ENCODE peak calls at places on chromosome 17, in four cellular contexts. One of them, this sample, is unnamed.

GRCh38 chr17:62755139-62755851 is 52.8 kb downstream of the MARCHF10 start:
- DNase-seq in Peyer's patch: no peak
- DNase-seq in cardiac fibroblast: peak
- DNase-seq in stimulated activated CD4-positive, alpha-beta T cell treated with anti-CD3 and anti-CD28 coated beads, Interleukin-15, amount 100 ng/mL, for 1 hour: no peak
- DNase-seq in this sample: no peak

GRCh38 chr17:17682737-17683675 is 1.7 kb downstream of the RAI1 start:
- DNase-seq in stimulated activated CD4-positive, alpha-beta T cell treated with anti-CD3 and anti-CD28 coated beads, Interleukin-15, amount 100 ng/mL, for 1 hour: peak
- DNase-seq in Peyer's patch: peak
- DNase-seq in cardiac fibroblast: peak
- DNase-seq in this sample: peak

GRCh38 chr17:15169676-15170075 is 95.5 kb downstream of the PMP22 start:
- DNase-seq in Peyer's patch: no peak
- DNase-seq in stimulated activated CD4-positive, alpha-beta T cell treated with anti-CD3 and anti-CD28 coated beads, Interleukin-15, amount 100 ng/mL, for 1 hour: no peak
- DNase-seq in cardiac fibroblast: peak
- DNase-seq in this sample: no peak

GRCh38 chr17:34850023-34850422 is 111.2 kb downstream of the CCT6B start:
- DNase-seq in Peyer's patch: no peak
- DNase-seq in cardiac fibroblast: no peak
- DNase-seq in stimulated activated CD4-positive, alpha-beta T cell treated with anti-CD3 and anti-CD28 coated beads, Interleukin-15, amount 100 ng/mL, for 1 hour: no peak
- DNase-seq in this sample: no peak

GRCh38 chr17:74210191-74211140 is 2.9 kb upstream of the TTYH2 start:
- DNase-seq in stimulated activated CD4-positive, alpha-beta T cell treated with anti-CD3 and anti-CD28 coated beads, Interleukin-15, amount 100 ng/mL, for 1 hour: peak
- DNase-seq in Peyer's patch: peak
- DNase-seq in cardiac fibroblast: peak
- DNase-seq in this sample: peak

GRCh38 chr17:2202302-2202995 is 101.1 kb downstream of the SMG6 start:
- DNase-seq in cardiac fibroblast: no peak
- DNase-seq in Peyer's patch: no peak
- DNase-seq in stimulated activated CD4-positive, alpha-beta T cell treated with anti-CD3 and anti-CD28 coated beads, Interleukin-15, amount 100 ng/mL, for 1 hour: no peak
- DNase-seq in this sample: peak

GRCh38 chr17:39240631-39241030 is 14.9 kb upstream of the STAC2 start:
- DNase-seq in cardiac fibroblast: no peak
- DNase-seq in Peyer's patch: no peak
- DNase-seq in stimulated activated CD4-positive, alpha-beta T cell treated with anti-CD3 and anti-CD28 coated beads, Interleukin-15, amount 100 ng/mL, for 1 hour: no peak
- DNase-seq in this sample: no peak

GRCh38 chr17:76478730-76479514 is 11.5 kb downstream of the AANAT start:
- DNase-seq in cardiac fibroblast: no peak
- DNase-seq in Peyer's patch: no peak
- DNase-seq in stimulated activated CD4-positive, alpha-beta T cell treated with anti-CD3 and anti-CD28 coated beads, Interleukin-15, amount 100 ng/mL, for 1 hour: no peak
- DNase-seq in this sample: no peak

GRCh38 chr17:55421179-55421934 is at the start of gene MMD:
- DNase-seq in cardiac fibroblast: no peak
- DNase-seq in Peyer's patch: peak
- DNase-seq in stimulated activated CD4-positive, alpha-beta T cell treated with anti-CD3 and anti-CD28 coated beads, Interleukin-15, amount 100 ng/mL, for 1 hour: peak
- DNase-seq in this sample: peak

GRCh38 chr17:970388-970768 is 9.2 kb downstream of the NXN start:
- DNase-seq in Peyer's patch: no peak
- DNase-seq in cardiac fibroblast: no peak
- DNase-seq in stimulated activated CD4-positive, alpha-beta T cell treated with anti-CD3 and anti-CD28 coated beads, Interleukin-15, amount 100 ng/mL, for 1 hour: no peak
- DNase-seq in this sample: no peak

GRCh38 chr17:60586288-60586974 is 13.6 kb upstream of the PPM1D start:
- DNase-seq in stimulated activated CD4-positive, alpha-beta T cell treated with anti-CD3 and anti-CD28 coated beads, Interleukin-15, amount 100 ng/mL, for 1 hour: no peak
- DNase-seq in Peyer's patch: no peak
- DNase-seq in cardiac fibroblast: peak
- DNase-seq in this sample: peak

GRCh38 chr17:11980813-11981212 is 16.5 kb downstream of the ZNF18 start:
- DNase-seq in cardiac fibroblast: peak
- DNase-seq in Peyer's patch: no peak
- DNase-seq in stimulated activated CD4-positive, alpha-beta T cell treated with anti-CD3 and anti-CD28 coated beads, Interleukin-15, amount 100 ng/mL, for 1 hour: no peak
- DNase-seq in this sample: no peak

GRCh38 chr17:79627766-79628690 is 17.2 kb upstream of the RBFOX3 start:
- DNase-seq in Peyer's patch: peak
- DNase-seq in stimulated activated CD4-positive, alpha-beta T cell treated with anti-CD3 and anti-CD28 coated beads, Interleukin-15, amount 100 ng/mL, for 1 hour: no peak
- DNase-seq in cardiac fibroblast: no peak
- DNase-seq in this sample: peak

GRCh38 chr17:1643293-1643998 is 2.1 kb downstream of the SCARF1 start:
- DNase-seq in Peyer's patch: peak
- DNase-seq in cardiac fibroblast: no peak
- DNase-seq in stimulated activated CD4-positive, alpha-beta T cell treated with anti-CD3 and anti-CD28 coated beads, Interleukin-15, amount 100 ng/mL, for 1 hour: no peak
- DNase-seq in this sample: peak

GRCh38 chr17:3859895-3860294 is 13.8 kb upstream of the NCBP3 start:
- DNase-seq in stimulated activated CD4-positive, alpha-beta T cell treated with anti-CD3 and anti-CD28 coated beads, Interleukin-15, amount 100 ng/mL, for 1 hour: no peak
- DNase-seq in Peyer's patch: no peak
- DNase-seq in cardiac fibroblast: no peak
- DNase-seq in this sample: no peak

GRCh38 chr17:49214665-49215360 is 4.3 kb downstream of the ABI3 start:
- DNase-seq in stimulated activated CD4-positive, alpha-beta T cell treated with anti-CD3 and anti-CD28 coated beads, Interleukin-15, amount 100 ng/mL, for 1 hour: no peak
- DNase-seq in cardiac fibroblast: no peak
- DNase-seq in Peyer's patch: no peak
- DNase-seq in this sample: peak

GRCh38 chr17:3903881-3904286 is 11.0 kb upstream of the CAMKK1 start:
- DNase-seq in stimulated activated CD4-positive, alpha-beta T cell treated with anti-CD3 and anti-CD28 coated beads, Interleukin-15, amount 100 ng/mL, for 1 hour: no peak
- DNase-seq in Peyer's patch: no peak
- DNase-seq in cardiac fibroblast: no peak
- DNase-seq in this sample: peak

This sample was measured in body of pancreas.